ENCODE peak calls at places on chromosomes 16 and 17, in nine cellular contexts. One of them, this sample, is unnamed.

GRCh38 chr16:27334874-27335273 is 21.1 kb downstream of the IL4R start:
- DNase-seq in hippocampal formation: no peak
- DNase-seq in myocyte: no peak
- DNase-seq in mammary epithelial cell: no peak
- DNase-seq in HTR-8/SVneo: no peak
- DNase-seq in heart right ventricle: no peak
- DNase-seq in EH: peak; percentile 26
- DNase-seq in HEK293T: no peak
- DNase-seq in NCI-H1417: no peak
- DNase-seq in this sample: no peak

GRCh38 chr16:54931757-54932660 is 1.3 kb downstream of the IRX5 start:
- DNase-seq in EH: peak; percentile 48
- DNase-seq in heart right ventricle: no peak
- DNase-seq in HEK293T: no peak
- DNase-seq in NCI-H1417: peak; percentile 44
- DNase-seq in myocyte: peak; percentile 47
- DNase-seq in HTR-8/SVneo: no peak
- DNase-seq in mammary epithelial cell: peak; percentile 49
- DNase-seq in hippocampal formation: no peak
- DNase-seq in this sample: peak; percentile 42

GRCh38 chr17:42275527-42276358 is 448 bp downstream of the STAT5B start:
- DNase-seq in NCI-H1417: peak; percentile 64
- DNase-seq in HTR-8/SVneo: no peak
- DNase-seq in EH: peak; percentile 61
- DNase-seq in mammary epithelial cell: no peak
- DNase-seq in heart right ventricle: no peak
- DNase-seq in HEK293T: peak; percentile 19
- DNase-seq in hippocampal formation: no peak
- DNase-seq in myocyte: peak; percentile 27
- DNase-seq in this sample: peak; percentile 51

GRCh38 chr17:76909971-76910760 is 42.0 kb downstream of the MGAT5B start:
- DNase-seq in HTR-8/SVneo: peak; percentile 59
- DNase-seq in heart right ventricle: peak; percentile 38
- DNase-seq in hippocampal formation: no peak
- DNase-seq in NCI-H1417: no peak
- DNase-seq in mammary epithelial cell: peak; percentile 44
- DNase-seq in HEK293T: peak; percentile 55
- DNase-seq in EH: peak; percentile 60
- DNase-seq in myocyte: peak; percentile 60
- DNase-seq in this sample: peak; percentile 78

GRCh38 chr17:38815576-38816193 is 9.4 kb downstream of the CWC25 start:
- DNase-seq in HTR-8/SVneo: no peak
- DNase-seq in heart right ventricle: no peak
- DNase-seq in NCI-H1417: no peak
- DNase-seq in EH: peak; percentile 73
- DNase-seq in myocyte: peak; percentile 37
- DNase-seq in HEK293T: no peak
- DNase-seq in mammary epithelial cell: peak; percentile 46
- DNase-seq in hippocampal formation: no peak
- DNase-seq in this sample: no peak

GRCh38 chr17:77455878-77456234 is 315.1 kb downstream of the SEC14L1 start:
- DNase-seq in HEK293T: no peak
- DNase-seq in myocyte: no peak
- DNase-seq in EH: no peak
- DNase-seq in mammary epithelial cell: no peak
- DNase-seq in NCI-H1417: no peak
- DNase-seq in heart right ventricle: no peak
- DNase-seq in hippocampal formation: no peak
- DNase-seq in HTR-8/SVneo: no peak
- DNase-seq in this sample: no peak

GRCh38 chr17:67582632-67583230 is 135.0 kb upstream of the NOL11 start:
- DNase-seq in mammary epithelial cell: no peak
- DNase-seq in myocyte: no peak
- DNase-seq in NCI-H1417: peak; percentile 71
- DNase-seq in EH: no peak
- DNase-seq in HTR-8/SVneo: no peak
- DNase-seq in HEK293T: no peak
- DNase-seq in heart right ventricle: no peak
- DNase-seq in hippocampal formation: no peak
- DNase-seq in this sample: no peak

GRCh38 chr16:67409631-67410030 is 6.6 kb downstream of the ZDHHC1 start:
- DNase-seq in HEK293T: no peak
- DNase-seq in HTR-8/SVneo: no peak
- DNase-seq in myocyte: no peak
- DNase-seq in NCI-H1417: no peak
- DNase-seq in hippocampal formation: no peak
- DNase-seq in heart right ventricle: no peak
- DNase-seq in mammary epithelial cell: no peak
- DNase-seq in EH: no peak
- DNase-seq in this sample: no peak

GRCh38 chr16:51151951-51152663 is 1.0 kb upstream of the SALL1 start:
- DNase-seq in mammary epithelial cell: no peak
- DNase-seq in EH: peak; percentile 94
- DNase-seq in hippocampal formation: peak; percentile 94
- DNase-seq in NCI-H1417: no peak
- DNase-seq in heart right ventricle: peak; percentile 71
- DNase-seq in myocyte: no peak
- DNase-seq in HEK293T: peak; percentile 81
- DNase-seq in HTR-8/SVneo: no peak
- DNase-seq in this sample: no peak

GRCh38 chr16:15672514-15673167 is 22.6 kb downstream of the NDE1 start:
- DNase-seq in HTR-8/SVneo: peak; percentile 92
- DNase-seq in mammary epithelial cell: peak; percentile 99
- DNase-seq in heart right ventricle: peak; percentile 91
- DNase-seq in NCI-H1417: peak; percentile 57
- DNase-seq in hippocampal formation: peak; percentile 76
- DNase-seq in myocyte: peak; percentile 89
- DNase-seq in HEK293T: no peak
- DNase-seq in EH: peak; percentile 99
- DNase-seq in this sample: peak; percentile 89

GRCh38 chr16:88782454-88783390 is 2.3 kb downstream of the PIEZO1 start:
- DNase-seq in myocyte: peak; percentile 59
- DNase-seq in NCI-H1417: no peak
- DNase-seq in hippocampal formation: no peak
- DNase-seq in heart right ventricle: no peak
- DNase-seq in mammary epithelial cell: peak; percentile 94
- DNase-seq in EH: peak; percentile 78
- DNase-seq in HEK293T: no peak
- DNase-seq in HTR-8/SVneo: peak; percentile 52
- DNase-seq in this sample: no peak

GRCh38 chr16:73204359-73205152 is 156.6 kb upstream of the ZFHX3 start:
- DNase-seq in myocyte: no peak
- DNase-seq in EH: no peak
- DNase-seq in NCI-H1417: peak; percentile 7
- DNase-seq in mammary epithelial cell: no peak
- DNase-seq in HTR-8/SVneo: no peak
- DNase-seq in hippocampal formation: no peak
- DNase-seq in HEK293T: peak; percentile 19
- DNase-seq in heart right ventricle: no peak
- DNase-seq in this sample: no peak

GRCh38 chr16:17930280-17930679 is 406.3 kb downstream of the NPIPA8 start:
- DNase-seq in NCI-H1417: no peak
- DNase-seq in EH: peak; percentile 11
- DNase-seq in HEK293T: no peak
- DNase-seq in myocyte: no peak
- DNase-seq in mammary epithelial cell: no peak
- DNase-seq in heart right ventricle: no peak
- DNase-seq in HTR-8/SVneo: no peak
- DNase-seq in hippocampal formation: no peak
- DNase-seq in this sample: no peak

GRCh38 chr16:23929237-23929636 is 93.5 kb downstream of the PRKCB start:
- DNase-seq in HEK293T: no peak
- DNase-seq in EH: no peak
- DNase-seq in HTR-8/SVneo: no peak
- DNase-seq in myocyte: no peak
- DNase-seq in hippocampal formation: no peak
- DNase-seq in heart right ventricle: no peak
- DNase-seq in NCI-H1417: no peak
- DNase-seq in mammary epithelial cell: no peak
- DNase-seq in this sample: no peak

GRCh38 chr16:70614208-70614951 is 32.0 kb upstream of the IL34 start:
- DNase-seq in hippocampal formation: no peak
- DNase-seq in EH: no peak
- DNase-seq in HEK293T: no peak
- DNase-seq in mammary epithelial cell: no peak
- DNase-seq in heart right ventricle: no peak
- DNase-seq in HTR-8/SVneo: no peak
- DNase-seq in NCI-H1417: peak; percentile 5
- DNase-seq in myocyte: no peak
- DNase-seq in this sample: no peak